ENCODE peak calls at places on chromosomes 12 and 14, in nine cellular contexts. P is naive thymus-derived CD4-positive, alpha-beta T cell; J is activated T-cell treated with anti-CD3 and anti-CD28 coated beads, Interleukin-2, amount 50 U/mL, for 72 hours; O is T-cell; E is activated CD4-positive, alpha-beta T cell treated with anti-CD3 and anti-CD28 coated beads, Interleukin-2, amount 50 U/mL, for 4 hours; D is cerebellum; X is endothelial cell; R is ureter; M is substantia nigra. K is an unnamed sample.
A peak's percentile ranks its signal among the peaks of the same experiment; 100 is the strongest.

GRCh38 chr14:35404496-35405303 is at the start of gene NFKBIA:
- DNase-seq in P (peak; percentile 92), J (peak; percentile 96), O (peak; percentile 93), E (peak; percentile 95), D (peak; percentile 80), X (peak; percentile 80), R (peak; percentile 95), M (peak; percentile 83), K (peak; percentile 81)

GRCh38 chr14:104647467-104648063 is 41.9 kb upstream of the INF2 start:
- DNase-seq in P (no peak), J (no peak), O (no peak), E (no peak), D (no peak), X (no peak), R (no peak), M (no peak), K (no peak)

GRCh38 chr12:28611115-28611435 is 420.8 kb downstream of the CCDC91 start:
- DNase-seq in P (no peak), J (no peak), O (no peak), E (no peak), D (no peak), X (no peak), R (no peak), M (no peak), K (no peak)

GRCh38 chr12:56957229-56958052 is at the start of gene RDH16:
- DNase-seq in P (no peak), J (no peak), O (no peak), E (no peak), D (no peak), X (no peak), R (no peak), M (no peak), K (no peak)

GRCh38 chr14:69880851-69881250 is 1.6 kb downstream of the SMOC1 start:
- DNase-seq in P (no peak), J (no peak), O (no peak), E (no peak), D (no peak), X (no peak), R (no peak), M (no peak), K (no peak)

GRCh38 chr12:69688496-69689427 is 10.3 kb downstream of the BEST3 start:
- DNase-seq in P (no peak), J (peak; percentile 29), O (no peak), E (peak; percentile 19), D (peak; percentile 83), X (peak; percentile 51), R (peak; percentile 56), M (no peak), K (no peak)

GRCh38 chr14:28097585-28097984 is 669.0 kb upstream of the FOXG1 start:
- DNase-seq in P (no peak), J (no peak), O (no peak), E (no peak), D (no peak), X (no peak), R (no peak), M (no peak), K (no peak)

GRCh38 chr12:132285991-132286681 is 43.3 kb downstream of the GALNT9 start:
- DNase-seq in P (no peak), J (no peak), O (no peak), E (no peak), D (peak; percentile 58), X (peak; percentile 43), R (peak; percentile 83), M (no peak), K (no peak)

GRCh38 chr12:117047810-117048584 is 51.2 kb downstream of the TESC start:
- DNase-seq in P (no peak), J (no peak), O (no peak), E (no peak), D (no peak), X (no peak), R (no peak), M (no peak), K (no peak)

GRCh38 chr12:53538209-53538689 is 31.0 kb upstream of the NPFF start:
- DNase-seq in P (no peak), J (no peak), O (no peak), E (no peak), D (peak; percentile 62), X (no peak), R (peak; percentile 62), M (no peak), K (peak; percentile 55)

GRCh38 chr12:6662906-6663742 is at the start of gene ING4:
- DNase-seq in P (peak; percentile 98), J (peak; percentile 97), O (peak; percentile 98), E (peak; percentile 94), D (peak; percentile 99), X (peak; percentile 88), R (peak; percentile 98), M (peak; percentile 92), K (peak; percentile 95)

GRCh38 chr12:50242751-50243191 is 40.5 kb downstream of the LIMA1 start:
- DNase-seq in P (no peak), J (no peak), O (no peak), E (no peak), D (no peak), X (no peak), R (no peak), M (no peak), K (no peak)

GRCh38 chr14:69620211-69620611 is 8.8 kb downstream of the SUSD6 start:
- DNase-seq in P (no peak), J (no peak), O (no peak), E (no peak), D (no peak), X (no peak), R (no peak), M (no peak), K (no peak)

GRCh38 chr14:33675415-33676130 is 275.3 kb downstream of the EGLN3 start:
- DNase-seq in P (no peak), J (no peak), O (no peak), E (no peak), D (no peak), X (no peak), R (no peak), M (no peak), K (no peak)

GRCh38 chr12:121839993-121840761 is 18.5 kb downstream of the HPD start:
- DNase-seq in P (no peak), J (no peak), O (no peak), E (no peak), D (no peak), X (no peak), R (no peak), M (no peak), K (no peak)

GRCh38 chr14:101151226-101151929 is 247.9 kb upstream of the RTL1 start:
- DNase-seq in P (no peak), J (no peak), O (no peak), E (no peak), D (peak; percentile 24), X (no peak), R (no peak), M (no peak), K (no peak)

GRCh38 chr14:105213396-105213795 is 32.3 kb upstream of the NUDT14 start:
- DNase-seq in P (no peak), J (no peak), O (no peak), E (no peak), D (no peak), X (no peak), R (no peak), M (no peak), K (no peak)

GRCh38 chr14:98957211-98958047 is 314.6 kb downstream of the BCL11B start:
- DNase-seq in P (no peak), J (no peak), O (no peak), E (no peak), D (no peak), X (no peak), R (peak; percentile 75), M (no peak), K (no peak)

GRCh38 chr12:77888611-77889010 is 57.9 kb downstream of the NAV3 start:
- DNase-seq in P (no peak), J (no peak), O (no peak), E (no peak), D (no peak), X (no peak), R (no peak), M (no peak), K (no peak)

GRCh38 chr12:131527736-131528135 is 183.2 kb upstream of the SFSWAP start:
- DNase-seq in P (no peak), J (no peak), O (no peak), E (no peak), D (no peak), X (no peak), R (no peak), M (no peak), K (no peak)

GRCh38 chr14:62027958-62028357 is 265.7 kb downstream of the SNAPC1 start:
- DNase-seq in P (no peak), J (no peak), O (no peak), E (no peak), D (no peak), X (no peak), R (no peak), M (no peak), K (no peak)

K was measured in NCI-H748 treated with DMSO at 0.1 percent for 48 hours.